ENCODE peak calls at places on chromosomes 12 and 14, in seven cellular contexts. C is WTC11, I is HAP-1, N is cardiac fibroblast, F is anterior cingulate cortex, O is GM23248, W is substantia nigra. V is an unnamed sample.

GRCh38 chr14:39266589-39266870 is 32.8 kb downstream of the MIA2 start:
- DNase-seq in F (no peak), O (peak), W (peak), N (no peak), C (no peak), I (peak), V (no peak)

GRCh38 chr12:89153341-89153740 is 199.0 kb downstream of the DUSP6 start:
- DNase-seq in W (no peak), O (peak), F (no peak), N (no peak), I (no peak), C (no peak), V (no peak)

GRCh38 chr14:71538949-71539659 is 393.1 kb upstream of the RGS6 start:
- DNase-seq in O (peak), C (no peak), N (peak), W (no peak), I (no peak), F (no peak), V (no peak)

GRCh38 chr14:62206456-62206855 is 444.2 kb downstream of the SNAPC1 start:
- DNase-seq in W (no peak), I (no peak), F (no peak), O (peak), C (no peak), N (no peak), V (no peak)

GRCh38 chr14:73289729-73290128 is 52.4 kb downstream of the PAPLN start:
- DNase-seq in O (peak), N (no peak), C (no peak), W (no peak), F (no peak), I (no peak), V (no peak)

GRCh38 chr12:54341343-54341742 is 16.4 kb downstream of the COPZ1 start:
- DNase-seq in N (no peak), I (peak), F (no peak), O (no peak), W (no peak), C (no peak), V (no peak)

GRCh38 chr14:91315844-91316267 is 71.4 kb upstream of the GPR68 start:
- DNase-seq in W (no peak), C (no peak), O (no peak), I (no peak), N (no peak), F (no peak), V (no peak)

GRCh38 chr12:101875112-101875961 is 2.0 kb upstream of the DRAM1 start:
- DNase-seq in N (peak), I (no peak), O (peak), W (no peak), C (no peak), F (no peak), V (no peak)

GRCh38 chr14:96584199-96584906 is 82.2 kb downstream of the PAPOLA start:
- DNase-seq in F (no peak), C (peak), I (peak), W (peak), O (peak), N (peak), V (peak)

GRCh38 chr12:100672075-100672592 is 98.7 kb downstream of the GAS2L3 start:
- DNase-seq in C (peak), F (no peak), W (peak), O (peak), N (peak), I (peak), V (no peak)

GRCh38 chr12:119012179-119012578 is 30.8 kb downstream of the SRRM4 start:
- DNase-seq in O (no peak), N (no peak), F (no peak), C (no peak), I (no peak), W (no peak), V (no peak)

GRCh38 chr12:6929806-6930452 is 2.2 kb downstream of the ATN1 start:
- DNase-seq in W (no peak), N (no peak), C (no peak), I (no peak), O (no peak), F (no peak), V (no peak)

GRCh38 chr12:26741828-26742227 is 91.2 kb downstream of the ITPR2 start:
- DNase-seq in N (no peak), F (no peak), C (no peak), W (no peak), O (no peak), I (no peak), V (no peak)

GRCh38 chr12:101713059-101713682 is 15.7 kb downstream of the CHPT1 start:
- DNase-seq in N (peak), F (peak), W (peak), O (no peak), I (no peak), C (no peak), V (no peak)

GRCh38 chr12:31736472-31736871 is 7.7 kb upstream of the AMN1 start:
- DNase-seq in F (no peak), W (no peak), I (no peak), C (no peak), N (peak), O (peak), V (no peak)

GRCh38 chr12:100337727-100338126 is 19.1 kb upstream of the SLC17A8 start:
- DNase-seq in F (no peak), O (no peak), W (no peak), N (no peak), I (no peak), C (no peak), V (no peak)

GRCh38 chr14:60183724-60184596 is 18.8 kb upstream of the DHRS7 start:
- DNase-seq in N (peak), I (peak), W (no peak), C (no peak), O (peak), F (no peak), V (peak)

GRCh38 chr14:57435923-57436322 is 45.5 kb downstream of the NAA30 start:
- DNase-seq in F (no peak), W (no peak), C (no peak), O (no peak), N (no peak), I (no peak), V (no peak)

GRCh38 chr14:44914849-44915248 is 46.9 kb downstream of the KLHL28 start:
- DNase-seq in C (no peak), I (peak), O (peak), F (no peak), W (no peak), N (peak), V (no peak)

GRCh38 chr12:69534389-69534822 is 50.9 kb upstream of the CCT2 start:
- DNase-seq in I (peak), N (peak), C (peak), O (peak), W (no peak), F (peak), V (peak)

GRCh38 chr14:105023791-105024480 is 3.1 kb upstream of the CDCA4 start:
- DNase-seq in C (no peak), W (no peak), O (peak), I (no peak), N (peak), F (no peak), V (no peak)

GRCh38 chr12:5910790-5911548 is 34.1 kb downstream of the ANO2 start:
- DNase-seq in N (no peak), W (no peak), I (no peak), O (no peak), F (no peak), C (no peak), V (no peak)

GRCh38 chr12:40253936-40254335 is 29.1 kb downstream of the LRRK2 start:
- DNase-seq in O (peak), W (no peak), I (no peak), N (peak), F (no peak), C (no peak), V (no peak)

GRCh38 chr12:24853094-24853493 is 95.8 kb downstream of the BCAT1 start:
- DNase-seq in O (no peak), F (no peak), C (no peak), N (no peak), W (no peak), I (no peak), V (no peak)

GRCh38 chr12:11660624-11661023 is 11.2 kb downstream of the ETV6 start:
- DNase-seq in W (no peak), I (no peak), O (no peak), F (no peak), N (no peak), C (no peak), V (no peak)

GRCh38 chr14:31582286-31582691 is 21.1 kb downstream of the NUBPL start:
- DNase-seq in I (peak), F (no peak), N (peak), W (no peak), C (no peak), O (peak), V (no peak)

GRCh38 chr14:28661171-28661772 is 105.3 kb upstream of the FOXG1 start:
- DNase-seq in W (no peak), N (peak), C (no peak), I (peak), O (peak), F (no peak), V (no peak)

GRCh38 chr12:94640134-94640928 is 10.0 kb downstream of the TMCC3 start:
- DNase-seq in I (no peak), N (peak), F (no peak), O (peak), W (no peak), C (no peak), V (no peak)

V was measured in COR-L47.